ENCODE peak calls at places on chromosomes 2 and 18, in six cellular contexts. X is neural progenitor cell, L is hepatocyte, U is body of pancreas, O is A549, S is colonic mucosa. H is an unnamed sample. For H3K4me1, the result is how much of the 10 kb centered on the place peaks cover.

GRCh38 chr18:21289843-21290242 is 47.8 kb downstream of the GREB1L start:
- DNase-seq in X (no peak), O (no peak), U (no peak), S (no peak), L (no peak), H (no peak)

GRCh38 chr2:229454934-229455631 is 184.0 kb upstream of the PID1 start:
- DNase-seq in L (peak), S (no peak), X (no peak), O (no peak), U (no peak), H (no peak)

GRCh38 chr2:118473241-118473640 is 374.2 kb downstream of the EN1 start:
- DNase-seq in O (no peak), X (no peak), L (no peak), U (no peak), S (no peak), H (no peak)

GRCh38 chr2:145012214-145012670 is 492.3 kb upstream of the ZEB2 start:
- DNase-seq in U (no peak), L (peak), S (no peak), X (peak), O (no peak), H (peak)

GRCh38 chr2:240822280-240822847 is 2.3 kb upstream of the KIF1A start:
- DNase-seq in L (no peak), X (no peak), S (no peak), O (no peak), U (no peak), H (no peak)

GRCh38 chr2:161982548-161982947 is 91.5 kb downstream of the DPP4 start:
- DNase-seq in L (no peak), O (no peak), U (no peak), X (no peak), S (peak), H (no peak)

GRCh38 chr2:130901061-130901460 is 64.3 kb downstream of the ARHGEF4 start:
- DNase-seq in U (no peak), L (no peak), S (no peak), X (no peak), O (no peak), H (no peak)

GRCh38 chr2:118810766-118811165 is 36.7 kb downstream of the EN1 start:
- DNase-seq in S (no peak), X (no peak), U (no peak), L (no peak), O (no peak), H (no peak)

GRCh38 chr18:66495844-66496243 is 108.0 kb downstream of the CDH19 start:
- DNase-seq in O (no peak), X (peak), L (peak), U (peak), S (peak), H (peak)

GRCh38 chr2:237572742-237573101 is 6.3 kb downstream of the PRLH start:
- DNase-seq in S (no peak), X (no peak), O (no peak), U (no peak), L (no peak), H (no peak)

GRCh38 chr2:189287982-189288494 is 108.5 kb upstream of the COL5A2 start:
- DNase-seq in X (peak), O (peak), L (peak), U (no peak), S (no peak), H (no peak)

GRCh38 chr18:37565138-37565984 is at the start of gene CELF4:
- DNase-seq in U (no peak), X (peak), S (no peak), O (no peak), L (peak), H (no peak)

GRCh38 chr2:70069049-70069448 is 18.2 kb upstream of the PCBP1 start:
- DNase-seq in X (no peak), U (peak), S (peak), L (peak), O (no peak), H (no peak)

GRCh38 chr2:134917958-134918517 is 584 bp upstream of the CCNT2 start:
- DNase-seq in O (no peak), U (no peak), S (no peak), X (no peak), L (no peak), H (peak)

GRCh38 chr18:10771053-10771709 is 245.4 kb downstream of the NAPG start:
- DNase-seq in U (no peak), X (no peak), L (no peak), S (no peak), O (no peak), H (no peak)

GRCh38 chr2:455046-455705 is 167.3 kb upstream of the ALKAL2 start:
- DNase-seq in X (no peak), L (no peak), U (no peak), O (no peak), S (no peak), H (no peak)

GRCh38 chr2:10884530-10885478 is 26.9 kb upstream of the KCNF1 start:
- DNase-seq in X (no peak), U (no peak), S (no peak), L (no peak), O (no peak), H (no peak)

GRCh38 chr2:223055836-223056235 is 3.8 kb downstream of the KCNE4 start:
- DNase-seq in U (peak), S (no peak), O (no peak), X (no peak), L (peak), H (no peak)

GRCh38 chr2:117396161-117396560 is 418.3 kb upstream of the DDX18 start:
- DNase-seq in L (no peak), X (no peak), U (no peak), O (no peak), S (no peak), H (no peak)

GRCh38 chr2:219823566-219823965 is 196.1 kb downstream of the SLC4A3 start:
- DNase-seq in S (no peak), O (no peak), X (no peak), U (no peak), L (no peak), H (no peak)

GRCh38 chr2:215664847-215665525 is 229.1 kb upstream of the FN1 start:
- DNase-seq in L (peak), U (peak), X (no peak), O (peak), S (no peak), H (no peak)

GRCh38 chr2:231104115-231104713 is 20.6 kb downstream of the HTR2B start:
- DNase-seq in L (peak), X (peak), S (peak), O (peak), U (peak), H (peak)

GRCh38 chr18:76442413-76443171 is 52.5 kb downstream of the ZNF516 start:
- DNase-seq in S (no peak), L (no peak), U (no peak), O (no peak), X (no peak), H (no peak)

GRCh38 chr2:97992836-97993825 is 2.6 kb downstream of the TMEM131 start:
- DNase-seq in L (no peak), O (no peak), U (no peak), S (no peak), X (no peak), H (no peak)

GRCh38 chr2:205555816-205556215 is 126.5 kb upstream of the NRP2 start:
- DNase-seq in U (no peak), X (no peak), O (no peak), L (no peak), S (no peak), H (no peak)

GRCh38 chr2:237097911-237098702 is 12.4 kb downstream of the COPS8 start:
- DNase-seq in S (no peak), L (peak), X (no peak), U (no peak), O (peak), H (no peak)

GRCh38 chr2:219448776-219449476 is 14.3 kb downstream of the SPEG start:
- DNase-seq in O (no peak), U (no peak), L (no peak), S (no peak), X (peak), H (no peak)

GRCh38 chr2:128309341-128310093 is 9.2 kb downstream of the HS6ST1 start:
- DNase-seq in U (peak), O (no peak), S (peak), X (peak), L (peak), H (no peak)

GRCh38 chr18:3845176-3845575 is 395.2 kb downstream of the TGIF1 start:
- DNase-seq in L (no peak), X (no peak), O (no peak), S (no peak), U (no peak), H (no peak)

GRCh38 chr2:72765997-72766609 is 59.7 kb downstream of the EXOC6B start:
- DNase-seq in S (no peak), L (no peak), X (no peak), U (no peak), O (no peak), H (no peak)

GRCh38 chr2:46177461-46178089 is 119.6 kb upstream of the EPAS1 start:
- DNase-seq in S (no peak), L (no peak), O (no peak), X (no peak), U (no peak), H (no peak)

GRCh38 chr18:76973512-76974302 is 151.3 kb downstream of the ZNF236 start:
- DNase-seq in S (no peak), O (no peak), U (no peak), X (no peak), L (no peak), H (no peak)

GRCh38 chr18:63098014-63098981 is 221.3 kb downstream of the BCL2 start:
- DNase-seq in X (no peak), L (no peak), U (no peak), S (no peak), O (no peak), H (no peak)

GRCh38 chr18:39653221-39653620 is 2087.6 kb upstream of the CELF4 start:
- DNase-seq in O (no peak), L (no peak), S (no peak), X (no peak), U (no peak), H (no peak)

GRCh38 chr2:213246665-213247281 is 37.5 kb upstream of the SPAG16 start:
- DNase-seq in X (peak), L (peak), S (peak), U (peak), O (no peak), H (peak)

GRCh38 chr2:64644240-64645013 is 9.3 kb downstream of the SERTAD2 start:
- DNase-seq in O (peak), U (peak), S (peak), L (peak), X (peak), H (peak)

GRCh38 chr2:64646007-64646880 is 7.5 kb downstream of the SERTAD2 start:
- DNase-seq in O (peak), U (peak), X (peak), S (peak), L (peak), H (peak)

GRCh38 chr2:64641585-64641984 is 12.1 kb downstream of the SERTAD2 start:
- DNase-seq in L (no peak), S (no peak), U (no peak), O (no peak), X (no peak), H (no peak)

GRCh38 chr2:64645014-64645418 is 8.7 kb downstream of the SERTAD2 start:
- DNase-seq in X (peak), L (peak), U (peak), S (peak), O (peak), H (peak)

GRCh38 chr2:64643838-64644219 is 9.9 kb downstream of the SERTAD2 start:
- DNase-seq in U (no peak), L (no peak), O (no peak), S (no peak), X (no peak), H (no peak)
- H3K27ac ChIP-seq in U (peak), L (peak), O (peak), S (peak), X (peak), H (peak)

GRCh38 chr2:174666786-174667369 is 69.3 kb upstream of the WIPF1 start:
- DNase-seq in X (peak), S (no peak), U (no peak), L (no peak), O (no peak), H (no peak)
- H3K4me1 ChIP-seq in X (under half), S (under half), U (under half), L (under half), O (under half), H (under half)

GRCh38 chr18:58937913-58938312 is 73.2 kb downstream of the ZNF532 start:
- DNase-seq in S (no peak), L (no peak), U (no peak), O (no peak), X (no peak), H (no peak)
- H3K27ac ChIP-seq in S (peak), L (peak), U (no peak), O (no peak), X (no peak), H (peak)

GRCh38 chr2:105775809-105776559 is 31.3 kb downstream of the NCK2 start:
- DNase-seq in X (no peak), L (no peak), S (no peak), U (no peak), O (no peak), H (no peak)
- H3K4me1 ChIP-seq in X (under half), L (under half), S (under half), U (half or more), O (under half), H (under half)

GRCh38 chr2:59171019-59171418 is 929.9 kb upstream of the FANCL start:
- DNase-seq in L (no peak), U (no peak), S (no peak), O (no peak), X (no peak), H (no peak)

GRCh38 chr2:59173325-59173724 is 932.2 kb upstream of the FANCL start:
- DNase-seq in S (no peak), X (no peak), L (no peak), U (no peak), O (no peak), H (no peak)

GRCh38 chr2:59167514-59167913 is 926.4 kb upstream of the FANCL start:
- DNase-seq in L (no peak), S (no peak), X (no peak), U (no peak), O (no peak), H (no peak)
- H3K27ac ChIP-seq in L (no peak), S (no peak), X (no peak), U (no peak), O (no peak), H (no peak)

GRCh38 chr2:68765739-68766377 is 31.2 kb downstream of the ARHGAP25 start:
- DNase-seq in L (no peak), S (peak), X (no peak), O (no peak), U (no peak), H (no peak)
- H3K4me1 ChIP-seq in L (under half), S (under half), X (under half), O (under half), U (under half), H (under half)

H was measured in prostate gland.